ENCODE peak calls at places on chromosomes 12 and 14, in eight cellular contexts. S is RWPE2, M is breast epithelium, E is heart left ventricle, T is OCI-LY7, P is lower lobe of right lung, I is heart right ventricle, C is AG04450. V is an unnamed sample.

GRCh38 chr12:1217191-1217949 is 226.3 kb downstream of the ERC1 start:
- DNase-seq in T (no peak), P (no peak), E (no peak), I (peak; percentile 17), M (no peak), C (no peak), S (no peak), V (no peak)

GRCh38 chr14:68695326-68695768 is 97.5 kb downstream of the ZFP36L1 start:
- DNase-seq in E (peak; percentile 68), C (peak; percentile 98), S (peak; percentile 98), T (no peak), I (no peak), P (no peak), M (peak; percentile 34), V (peak; percentile 74)

GRCh38 chr12:22656376-22656775 is 31.4 kb downstream of the ETNK1 start:
- DNase-seq in S (no peak), T (no peak), I (no peak), C (no peak), M (no peak), E (no peak), P (no peak), V (no peak)

GRCh38 chr12:71236133-71236660 is 78.4 kb upstream of the TSPAN8 start:
- DNase-seq in T (no peak), M (no peak), I (no peak), E (no peak), C (no peak), S (no peak), P (no peak), V (no peak)

GRCh38 chr14:69839017-69839416 is 40.2 kb upstream of the SMOC1 start:
- DNase-seq in P (no peak), I (no peak), E (no peak), T (no peak), M (no peak), S (no peak), C (no peak), V (no peak)

GRCh38 chr12:2876431-2877046 is 435 bp downstream of the FOXM1 start:
- DNase-seq in P (no peak), E (no peak), C (no peak), T (peak; percentile 54), S (no peak), M (no peak), I (no peak), V (no peak)

GRCh38 chr12:28424965-28425364 is 234.7 kb downstream of the CCDC91 start:
- DNase-seq in E (peak; percentile 36), M (no peak), T (no peak), I (peak; percentile 74), S (no peak), C (no peak), P (no peak), V (peak; percentile 26)

GRCh38 chr12:6821271-6821673 is 349 bp upstream of the GPR162 start:
- DNase-seq in C (peak; percentile 53), I (peak; percentile 84), M (no peak), T (peak; percentile 43), E (peak; percentile 84), P (peak; percentile 72), S (no peak), V (no peak)

GRCh38 chr12:40697566-40698257 is 5.5 kb downstream of the CNTN1 start:
- DNase-seq in C (no peak), P (no peak), I (no peak), M (no peak), T (no peak), E (no peak), S (no peak), V (no peak)

GRCh38 chr12:27844427-27845090 is 64.5 kb upstream of the MANSC4 start:
- DNase-seq in T (no peak), S (no peak), C (no peak), I (no peak), P (no peak), M (no peak), E (no peak), V (no peak)

GRCh38 chr14:93977790-93978581 is 1.6 kb upstream of the ASB2 start:
- DNase-seq in M (no peak), S (no peak), I (no peak), P (no peak), C (no peak), T (peak; percentile 86), E (no peak), V (no peak)

GRCh38 chr12:31033681-31034080 is 40.0 kb upstream of the DDX11 start:
- DNase-seq in P (no peak), E (no peak), S (no peak), T (no peak), C (no peak), I (no peak), M (no peak), V (no peak)

GRCh38 chr12:83826112-83826511 is 1086.5 kb downstream of the SLC6A15 start:
- DNase-seq in I (no peak), P (no peak), T (peak; percentile 19), M (no peak), C (no peak), E (no peak), S (no peak), V (no peak)

GRCh38 chr14:103533999-103534575 is 5.1 kb downstream of the TRMT61A start:
- DNase-seq in E (no peak), C (no peak), I (no peak), M (no peak), S (no peak), T (no peak), P (no peak), V (no peak)

GRCh38 chr12:117126335-117126734 is 27.1 kb upstream of the TESC start:
- DNase-seq in T (no peak), E (no peak), C (no peak), I (no peak), M (no peak), P (no peak), S (no peak), V (no peak)

GRCh38 chr12:90883456-90883855 is 71.5 kb downstream of the CCER1 start:
- DNase-seq in I (no peak), S (no peak), P (no peak), E (no peak), M (no peak), C (no peak), T (no peak), V (no peak)

GRCh38 chr12:100061814-100062213 is 77.1 kb upstream of the ANKS1B start:
- DNase-seq in T (no peak), E (no peak), M (no peak), I (no peak), P (no peak), S (no peak), C (no peak), V (no peak)

GRCh38 chr14:94360945-94361565 is 27.3 kb downstream of the SERPINA1 start:
- DNase-seq in C (no peak), E (no peak), M (no peak), T (no peak), I (no peak), P (no peak), S (no peak), V (no peak)

GRCh38 chr12:61846805-61847204 is 413.4 kb upstream of the USP15 start:
- DNase-seq in M (no peak), P (no peak), E (no peak), S (no peak), T (no peak), I (no peak), C (no peak), V (no peak)

GRCh38 chr12:73158341-73158740 is 886.2 kb downstream of the TRHDE start:
- DNase-seq in S (no peak), P (no peak), M (no peak), I (no peak), T (no peak), C (no peak), E (no peak), V (no peak)
- H3K9me3 ChIP-seq in S (no peaks in the 10 kb centered on the region), P (no peaks in the 10 kb centered on the region), M (no peaks in the 10 kb centered on the region), I (no peaks in the 10 kb centered on the region), T (no peaks in the 10 kb centered on the region), C (peaks cover 11% of the 10 kb centered on the region), E (no peaks in the 10 kb centered on the region), V (no peaks in the 10 kb centered on the region)

GRCh38 chr14:100409016-100409385 is 85.9 kb downstream of the SLC25A47 start:
- DNase-seq in C (no peak), S (peak; percentile 34), E (no peak), T (no peak), I (no peak), P (no peak), M (no peak), V (no peak)

GRCh38 chr14:100407376-100408102 is 84.4 kb downstream of the SLC25A47 start:
- DNase-seq in T (no peak), M (no peak), S (peak; percentile 59), P (no peak), C (no peak), E (no peak), I (no peak), V (no peak)

GRCh38 chr14:100406505-100407131 is 83.5 kb downstream of the SLC25A47 start:
- DNase-seq in M (peak; percentile 29), I (no peak), P (no peak), E (no peak), C (no peak), S (no peak), T (no peak), V (no peak)

GRCh38 chr14:100408350-100409015 is 85.3 kb downstream of the SLC25A47 start:
- DNase-seq in I (no peak), E (no peak), M (no peak), P (no peak), T (no peak), S (peak; percentile 58), C (peak; percentile 26), V (no peak)

GRCh38 chr14:100410056-100410565 is 87.0 kb downstream of the SLC25A47 start:
- DNase-seq in S (no peak), P (no peak), T (no peak), M (no peak), I (no peak), E (no peak), C (no peak), V (no peak)
- H3K9me3 ChIP-seq in S (no peaks in the 10 kb centered on the region), P (no peaks in the 10 kb centered on the region), T (no peaks in the 10 kb centered on the region), M (no peaks in the 10 kb centered on the region), I (no peaks in the 10 kb centered on the region), E (no peaks in the 10 kb centered on the region), C (no peaks in the 10 kb centered on the region), V (no peaks in the 10 kb centered on the region)

DNA sequence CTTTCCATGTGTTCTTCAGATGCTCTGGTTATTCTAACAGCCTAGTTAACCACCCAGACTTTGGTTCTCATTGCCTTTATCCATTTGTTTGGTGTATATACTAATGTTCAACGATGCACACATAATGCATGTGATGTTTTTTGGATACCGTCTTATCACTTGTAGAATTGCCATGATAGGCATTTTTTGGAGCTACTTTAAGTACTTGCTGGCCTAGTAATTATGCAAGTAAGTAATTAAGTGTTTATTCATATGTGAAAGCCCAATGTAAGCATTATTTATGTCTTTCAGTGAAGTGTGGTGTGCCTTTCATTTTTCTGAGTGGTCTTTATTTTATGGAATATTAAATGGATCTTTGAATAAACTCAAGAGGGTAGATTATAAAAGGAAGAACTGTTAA is 14.2 kb downstream of the RAP1B start:
- DNase-seq in I (no peak), S (no peak), C (no peak), P (no peak), E (no peak), T (no peak), M (no peak), V (no peak)
- H3K9me3 ChIP-seq in I (peaks cover 11% of the 10 kb centered on the region), S (peaks cover 4% of the 10 kb centered on the region), C (peaks cover 6% of the 10 kb centered on the region), P (no peaks in the 10 kb centered on the region), E (no peaks in the 10 kb centered on the region), T (peaks cover 41% of the 10 kb centered on the region), M (no peaks in the 10 kb centered on the region), V (peaks cover 8% of the 10 kb centered on the region)

DNA sequence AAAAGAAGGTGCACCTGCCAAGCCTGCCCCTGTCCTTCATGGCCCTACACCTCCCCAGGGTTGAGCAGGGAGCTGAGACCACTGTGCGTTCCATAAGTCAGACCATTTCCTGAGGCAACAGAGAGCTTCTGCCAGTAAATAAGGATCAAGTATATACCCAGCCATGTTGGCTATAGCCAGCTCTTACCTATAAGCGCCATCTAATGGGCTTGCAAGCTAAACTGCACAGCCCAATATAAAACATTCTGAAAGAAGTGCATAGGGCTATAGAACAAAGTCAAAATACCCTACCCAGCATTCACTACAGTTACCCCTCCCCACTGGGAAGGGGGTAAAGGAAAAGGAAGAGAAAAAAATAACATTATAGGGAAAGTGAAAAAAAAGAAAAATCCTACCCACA is 59.3 kb upstream of the SCAF11 start:
- DNase-seq in S (no peak), T (peak; percentile 11), I (no peak), P (no peak), M (no peak), E (no peak), C (no peak), V (no peak)
- H3K9me3 ChIP-seq in S (peaks cover 8% of the 10 kb centered on the region), T (no peaks in the 10 kb centered on the region), I (peaks cover 56% of the 10 kb centered on the region), P (peaks cover 41% of the 10 kb centered on the region), M (peaks cover 38% of the 10 kb centered on the region), E (no peaks in the 10 kb centered on the region), C (peaks cover 15% of the 10 kb centered on the region), V (no peaks in the 10 kb centered on the region)

V was measured in uterus.